ENCODE peak calls at places on chromosomes 6 and 20, in six cellular contexts. W is stimulated activated CD8-positive, alpha-beta memory T cell treated with anti-CD3 and anti-CD28 coated beads, Interleukin-15, amount 100 ng/mL, for 24 hours; B is AG09309; Q is neural crest cell; H is kidney tubule cell; X is progenitor cell of endocrine pancreas. M is an unnamed sample.

GRCh38 chr20:19742974-19743649 is 14.9 kb upstream of the RIN2 start:
- DNase-seq in W (no peak), B (no peak), Q (no peak), H (no peak), X (no peak), M (no peak)

GRCh38 chr20:58099291-58099915 is 129.1 kb downstream of the ANKRD60 start:
- DNase-seq in W (no peak), B (no peak), Q (no peak), H (no peak), X (no peak), M (no peak)

GRCh38 chr6:69233195-69233524 is 563.6 kb downstream of the LMBRD1 start:
- DNase-seq in W (no peak), B (no peak), Q (no peak), H (no peak), X (no peak), M (no peak)

GRCh38 chr6:25963426-25964123 is 973 bp downstream of the TRIM38 start:
- DNase-seq in W (no peak), B (no peak), Q (no peak), H (peak; percentile 23), X (no peak), M (no peak)

GRCh38 chr6:87124074-87124473 is 29.2 kb upstream of the CGA start:
- DNase-seq in W (no peak), B (no peak), Q (no peak), H (no peak), X (no peak), M (no peak)

GRCh38 chr6:137978252-137978896 is 111.3 kb downstream of the TNFAIP3 start:
- DNase-seq in W (no peak), B (no peak), Q (no peak), H (peak; percentile 18), X (no peak), M (no peak)

GRCh38 chr6:2099870-2100269 is 145.5 kb downstream of the GMDS start:
- DNase-seq in W (no peak), B (no peak), Q (no peak), H (no peak), X (no peak), M (no peak)

GRCh38 chr6:151549790-151550189 is 56.0 kb downstream of the CCDC170 start:
- DNase-seq in W (no peak), B (no peak), Q (no peak), H (no peak), X (no peak), M (no peak)

GRCh38 chr20:33132858-33133615 is 34.9 kb upstream of the BPIFA2 start:
- DNase-seq in W (no peak), B (no peak), Q (no peak), H (no peak), X (no peak), M (no peak)

GRCh38 chr6:106889692-106890091 is 84.8 kb downstream of the CD24 start:
- DNase-seq in W (no peak), B (no peak), Q (no peak), H (no peak), X (no peak), M (no peak)

GRCh38 chr6:40484066-40484465 is 103.1 kb downstream of the LRFN2 start:
- DNase-seq in W (no peak), B (no peak), Q (no peak), H (no peak), X (no peak), M (no peak)

GRCh38 chr20:63103402-63104311 is 96.9 kb upstream of the BHLHE23 start:
- DNase-seq in W (no peak), B (no peak), Q (no peak), H (no peak), X (no peak), M (no peak)

GRCh38 chr6:117397536-117398227 is 28.1 kb downstream of the ROS1 start:
- DNase-seq in W (no peak), B (peak; percentile 52), Q (no peak), H (no peak), X (no peak), M (no peak)

GRCh38 chr6:67285770-67286495 is 1349.1 kb upstream of the ADGRB3 start:
- DNase-seq in W (no peak), B (no peak), Q (no peak), H (no peak), X (no peak), M (no peak)

GRCh38 chr20:13261460-13262301 is 40.6 kb downstream of the ISM1 start:
- DNase-seq in W (peak; percentile 32), B (no peak), Q (peak; percentile 55), H (peak; percentile 55), X (peak; percentile 26), M (peak; percentile 20)

GRCh38 chr6:43242908-43243648 is at the start of gene TTBK1:
- DNase-seq in W (no peak), B (no peak), Q (peak; percentile 51), H (no peak), X (no peak), M (no peak)

GRCh38 chr6:153031335-153031955 is 28.9 kb upstream of the MTRF1L start:
- DNase-seq in W (no peak), B (no peak), Q (no peak), H (peak; percentile 80), X (no peak), M (no peak)

GRCh38 chr6:132456700-132457143 is 55.4 kb upstream of the MOXD1 start:
- DNase-seq in W (no peak), B (no peak), Q (no peak), H (no peak), X (no peak), M (no peak)

GRCh38 chr20:37095108-37095608 is 639 bp downstream of the RBL1 start:
- DNase-seq in W (no peak), B (no peak), Q (no peak), H (peak; percentile 20), X (no peak), M (peak; percentile 3)

GRCh38 chr20:58751956-58752355 is 59.4 kb downstream of the NPEPL1 start:
- DNase-seq in W (no peak), B (no peak), Q (no peak), H (no peak), X (no peak), M (no peak)

GRCh38 chr6:169162968-169163903 is 90.4 kb downstream of the THBS2 start:
- DNase-seq in W (no peak), B (peak; percentile 99), Q (no peak), H (peak; percentile 85), X (no peak), M (no peak)